ENCODE peak calls at places on chromosomes 2 and 18, in four cellular contexts. M is HepG2, Y is K562, J is H1. D is an unnamed sample.

GRCh38 chr2:3611611-3612010 is 16.7 kb downstream of the COLEC11 start:
- DNase-seq in M (no peak), Y (no peak), J (no peak), D (no peak)

GRCh38 chr2:229392214-229392613 is 121.1 kb upstream of the PID1 start:
- DNase-seq in M (no peak), Y (no peak), J (no peak), D (no peak)

GRCh38 chr2:181430406-181431199 is 26.6 kb upstream of the ITGA4 start:
- DNase-seq in M (no peak), Y (peak; percentile 3), J (no peak), D (no peak)

GRCh38 chr18:46418657-46419260 is 238.3 kb downstream of the LOXHD1 start:
- DNase-seq in M (no peak), Y (no peak), J (no peak), D (no peak)

GRCh38 chr2:27249891-27250651 is 12.8 kb downstream of the SLC30A3 start:
- DNase-seq in M (peak; percentile 68), Y (peak; percentile 89), J (peak; percentile 57), D (no peak)

GRCh38 chr2:127528487-127528886 is 2.2 kb upstream of the IWS1 start:
- DNase-seq in M (no peak), Y (no peak), J (no peak), D (no peak)

GRCh38 chr2:234373060-234373459 is 123.8 kb downstream of the ARL4C start:
- DNase-seq in M (no peak), Y (no peak), J (no peak), D (no peak)

GRCh38 chr18:11669948-11670275 is 19.2 kb upstream of the GNAL start:
- DNase-seq in M (no peak), Y (no peak), J (no peak), D (no peak)

GRCh38 chr2:234947556-234947955 is 4.3 kb upstream of the SH3BP4 start:
- DNase-seq in M (no peak), Y (no peak), J (no peak), D (no peak)

GRCh38 chr2:47534179-47534919 is 131.4 kb downstream of the MSH2 start:
- DNase-seq in M (no peak), Y (peak; percentile 78), J (no peak), D (no peak)

GRCh38 chr2:42071762-42072161 is 23.9 kb downstream of the PKDCC start:
- DNase-seq in M (no peak), Y (no peak), J (no peak), D (no peak)

GRCh38 chr18:58431215-58431614 is 197.7 kb downstream of the ALPK2 start:
- DNase-seq in M (no peak), Y (no peak), J (no peak), D (no peak)

GRCh38 chr18:75208836-75209128 is 157 bp downstream of the PTGR3 start:
- DNase-seq in M (no peak), Y (no peak), J (no peak), D (no peak)

GRCh38 chr2:146847846-146848245 is 997.0 kb upstream of the ACVR2A start:
- DNase-seq in M (no peak), Y (no peak), J (no peak), D (no peak)

GRCh38 chr18:46386788-46387187 is 270.2 kb downstream of the LOXHD1 start:
- DNase-seq in M (no peak), Y (no peak), J (no peak), D (no peak)

GRCh38 chr2:3738454-3738853 is 35.1 kb downstream of the DCDC2C start:
- DNase-seq in M (peak; percentile 74), Y (peak; percentile 60), J (no peak), D (no peak)

GRCh38 chr2:212227755-212228154 is 310.8 kb downstream of the ERBB4 start:
- DNase-seq in M (peak; percentile 39), Y (no peak), J (no peak), D (no peak)

GRCh38 chr18:21262244-21262643 is 20.2 kb downstream of the GREB1L start:
- DNase-seq in M (no peak), Y (no peak), J (no peak), D (no peak)

GRCh38 chr2:14907014-14907612 is 274.6 kb downstream of the LRATD1 start:
- DNase-seq in M (peak; percentile 13), Y (peak; percentile 11), J (no peak), D (no peak)

GRCh38 chr2:217274578-217274977 is 414.7 kb upstream of the TNP1 start:
- DNase-seq in M (no peak), Y (no peak), J (no peak), D (no peak)

GRCh38 chr2:237978058-237978712 is 11.4 kb downstream of the UBE2F start:
- DNase-seq in M (no peak), Y (peak; percentile 82), J (no peak), D (no peak)

GRCh38 chr2:53317863-53318262 is 449.7 kb upstream of the CHAC2 start:
- DNase-seq in M (no peak), Y (no peak), J (no peak), D (no peak)

GRCh38 chr2:129080715-129081472 is 762.2 kb upstream of the HS6ST1 start:
- DNase-seq in M (no peak), Y (no peak), J (no peak), D (no peak)

GRCh38 chr18:8776013-8776515 is 70.7 kb downstream of the MTCL1 start:
- DNase-seq in M (no peak), Y (no peak), J (no peak), D (no peak)

GRCh38 chr2:20611077-20611843 is 39.6 kb downstream of the HS1BP3 start:
- DNase-seq in M (peak; percentile 100), Y (no peak), J (no peak), D (no peak)

GRCh38 chr2:239073270-239073669 is 225.4 kb downstream of the TWIST2 start:
- DNase-seq in M (no peak), Y (no peak), J (no peak), D (no peak)

GRCh38 chr2:214005337-214005736 is 405.5 kb upstream of the VWC2L start:
- DNase-seq in M (no peak), Y (no peak), J (no peak), D (no peak)

GRCh38 chr2:36696533-36696932 is at the start of gene VIT:
- DNase-seq in M (no peak), Y (no peak), J (no peak), D (no peak)

GRCh38 chr2:106816974-106817373 is 69.0 kb downstream of the ST6GAL2 start:
- DNase-seq in M (no peak), Y (no peak), J (no peak), D (no peak)

GRCh38 chr18:8854962-8855361 is 149.6 kb downstream of the MTCL1 start:
- DNase-seq in M (no peak), Y (no peak), J (no peak), D (no peak)

GRCh38 chr2:53970095-53970897 is 497 bp downstream of the PSME4 start:
- DNase-seq in M (peak; percentile 44), Y (peak; percentile 58), J (no peak), D (no peak)

GRCh38 chr2:85797959-85798358 is 44.2 kb downstream of the ATOH8 start:
- DNase-seq in M (peak; percentile 77), Y (peak; percentile 38), J (no peak), D (no peak)

GRCh38 chr18:45839415-45840395 is 14.2 kb downstream of the SIGLEC15 start:
- DNase-seq in M (peak; percentile 23), Y (peak; percentile 25), J (no peak), D (no peak)

GRCh38 chr2:125471963-125472362 is 1184.0 kb upstream of the GYPC start:
- DNase-seq in M (peak; percentile 16), Y (peak; percentile 0), J (peak; percentile 50), D (no peak)

GRCh38 chr2:857081-857480 is 93.6 kb upstream of the SNTG2 start:
- DNase-seq in M (no peak), Y (no peak), J (no peak), D (no peak)

GRCh38 chr2:857937-858336 is 92.7 kb upstream of the SNTG2 start:
- DNase-seq in M (no peak), Y (no peak), J (no peak), D (no peak)

GRCh38 chr2:856041-856440 is 94.6 kb upstream of the SNTG2 start:
- DNase-seq in M (no peak), Y (no peak), J (no peak), D (no peak)

GRCh38 chr2:860259-860855 is 90.3 kb upstream of the SNTG2 start:
- DNase-seq in M (peak; percentile 39), Y (peak; percentile 12), J (no peak), D (no peak)

GRCh38 chr2:858646-859045 is 92.0 kb upstream of the SNTG2 start:
- DNase-seq in M (no peak), Y (no peak), J (no peak), D (no peak)
- TF ChIP-seq SIN3A in M (no peak), Y (no peak), J (no peak), D (no peak)

DNA sequence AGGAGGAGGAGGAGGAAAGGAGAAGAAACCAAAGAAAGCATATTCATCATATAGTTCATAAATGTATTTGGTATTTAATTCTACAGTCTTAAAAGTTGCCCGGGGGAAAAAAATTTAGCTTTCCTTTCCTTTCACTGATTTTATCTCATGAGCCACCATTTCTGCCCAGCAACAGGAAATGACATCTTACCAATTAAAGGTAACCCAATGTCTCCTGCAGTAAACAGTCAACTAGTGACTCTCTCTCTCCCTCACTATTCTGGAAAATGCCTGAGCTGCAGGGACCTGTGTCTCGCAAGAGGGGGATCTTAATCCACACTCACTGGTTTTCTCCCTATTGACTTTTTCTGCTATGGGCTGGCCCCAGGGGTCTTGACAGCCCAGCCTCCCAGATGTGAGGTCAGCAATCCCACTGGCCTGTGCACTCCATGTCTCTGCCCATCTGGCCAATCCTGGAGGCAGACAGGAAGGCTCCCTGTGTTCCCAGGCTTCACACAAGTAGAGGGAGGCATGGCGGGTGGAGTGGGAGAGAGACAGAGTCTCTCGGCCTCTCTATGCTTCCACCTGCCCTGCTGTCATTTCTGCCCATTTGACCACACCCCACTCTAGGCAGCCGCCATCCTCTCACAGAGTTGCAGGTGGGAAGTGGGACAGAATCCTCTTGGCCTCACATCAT is 85.4 kb upstream of the CABLES1 start:
- DNase-seq in M (no peak), Y (no peak), J (no peak), D (no peak)
- TF ChIP-seq CREB1 in M (no peak), Y (no peak), J (no peak), D (no peak)

GRCh38 chr18:37441821-37442220 is 123.8 kb downstream of the CELF4 start:
- DNase-seq in M (no peak), Y (no peak), J (no peak), D (no peak)

GRCh38 chr18:37435996-37436395 is 129.6 kb downstream of the CELF4 start:
- DNase-seq in M (no peak), Y (no peak), J (no peak), D (no peak)

GRCh38 chr18:37440206-37440605 is 125.4 kb downstream of the CELF4 start:
- DNase-seq in M (no peak), Y (no peak), J (no peak), D (no peak)

GRCh38 chr18:37435150-37435872 is 130.3 kb downstream of the CELF4 start:
- DNase-seq in M (no peak), Y (no peak), J (no peak), D (no peak)

GRCh38 chr18:37438417-37439180 is 127.0 kb downstream of the CELF4 start:
- DNase-seq in M (no peak), Y (no peak), J (no peak), D (no peak)
- H3K4me2 ChIP-seq in M (no peak overlapping the region), Y (no peak overlapping the region), J (no peak overlapping the region), D (no peak overlapping the region)

GRCh38 chr18:41206341-41206740 is 748.7 kb upstream of the PIK3C3 start:
- DNase-seq in M (no peak), Y (no peak), J (no peak), D (no peak)
- TF ChIP-seq SIN3A in M (no peak), Y (no peak), J (no peak), D (no peak)